ENCODE peak calls at places on chromosome 13, in six cellular contexts. O is mucosa of descending colon, W is transverse colon, M is cardiac muscle cell, T is choroid plexus epithelial cell, C is aorta. E is an unnamed sample.

GRCh38 chr13:74246398-74246975 is 112.3 kb upstream of the KLF12 start:
- DNase-seq in O (no peak), W (no peak), M (no peak), T (peak), C (peak), E (no peak)

GRCh38 chr13:75931116-75931515 is 295.0 kb downstream of the LMO7 start:
- DNase-seq in O (no peak), W (no peak), M (no peak), T (peak), C (no peak), E (no peak)

GRCh38 chr13:44116562-44117315 is 237.0 kb downstream of the LACC1 start:
- DNase-seq in O (no peak), W (no peak), M (peak), T (peak), C (no peak), E (no peak)

GRCh38 chr13:95275322-95276118 is 25.7 kb downstream of the ABCC4 start:
- DNase-seq in O (no peak), W (no peak), M (no peak), T (peak), C (no peak), E (no peak)

GRCh38 chr13:97616385-97616784 is 182.4 kb downstream of the RAP2A start:
- DNase-seq in O (no peak), W (no peak), M (no peak), T (no peak), C (no peak), E (no peak)

GRCh38 chr13:114152831-114153371 is 20.5 kb upstream of the RASA3 start:
- DNase-seq in O (peak), W (no peak), M (no peak), T (peak), C (peak), E (no peak)

GRCh38 chr13:99626461-99627082 is 125.3 kb downstream of the TM9SF2 start:
- DNase-seq in O (no peak), W (no peak), M (no peak), T (peak), C (no peak), E (no peak)

GRCh38 chr13:111901301-111901905 is 165.5 kb upstream of the SOX1 start:
- DNase-seq in O (no peak), W (no peak), M (no peak), T (no peak), C (no peak), E (no peak)

GRCh38 chr13:40749327-40749726 is 21.7 kb downstream of the MRPS31 start:
- DNase-seq in O (no peak), W (no peak), M (no peak), T (peak), C (no peak), E (no peak)

GRCh38 chr13:51995677-51996551 is 15.3 kb downstream of the ATP7B start:
- DNase-seq in O (peak), W (peak), M (no peak), T (no peak), C (no peak), E (peak)

GRCh38 chr13:66410314-66410713 is 819.8 kb downstream of the PCDH9 start:
- DNase-seq in O (no peak), W (no peak), M (no peak), T (peak), C (no peak), E (no peak)

GRCh38 chr13:80840313-80840976 is 499.5 kb upstream of the SPRY2 start:
- DNase-seq in O (no peak), W (no peak), M (no peak), T (peak), C (no peak), E (no peak)

GRCh38 chr13:30373727-30374126 is 48.6 kb upstream of the UBE2L5 start:
- DNase-seq in O (no peak), W (peak), M (no peak), T (no peak), C (peak), E (no peak)

GRCh38 chr13:53151692-53152421 is 123.2 kb downstream of the OLFM4 start:
- DNase-seq in O (no peak), W (peak), M (peak), T (peak), C (no peak), E (peak)

DNA sequence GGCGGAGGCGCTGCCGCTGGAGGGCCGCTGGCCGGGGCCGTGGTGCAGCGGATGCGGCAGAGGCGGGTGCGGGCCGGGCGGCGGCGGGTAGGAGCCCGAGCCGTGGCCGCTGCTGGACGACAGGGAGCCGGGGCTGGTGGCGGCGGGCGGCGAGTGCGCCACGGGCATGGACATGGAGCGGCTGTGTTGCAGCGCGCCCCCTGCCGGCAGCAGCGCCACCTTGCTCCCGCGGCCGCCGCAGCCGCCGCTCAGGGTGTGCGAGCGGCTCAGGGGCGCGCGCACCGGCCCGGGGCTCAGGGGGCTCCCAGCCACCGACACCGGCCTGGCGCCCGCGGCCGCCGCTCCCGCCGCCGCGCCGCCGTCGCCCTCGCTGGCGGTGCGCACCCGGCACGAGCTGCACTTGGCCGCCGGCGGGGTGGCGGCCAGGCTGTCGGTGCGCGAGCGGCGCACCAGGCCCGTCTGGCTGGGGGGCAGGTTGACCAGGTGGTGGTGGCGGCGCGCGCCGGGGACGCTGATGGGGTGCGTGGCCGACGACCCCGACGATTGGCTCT is 1.7 kb downstream of the IRS2 start:
- DNase-seq in O (peak), W (peak), M (peak), T (peak), C (peak), E (no peak)
- H3K4me3 ChIP-seq in O (peak), W (peak), M (peak), T (peak), C (peak), E (no peak)

GRCh38 chr13:39056018-39056417 is 17.8 kb downstream of the NHLRC3 start:
- DNase-seq in O (no peak), W (no peak), M (no peak), T (no peak), C (no peak), E (no peak)
- H3K4me3 ChIP-seq in O (no peak), W (no peak), M (no peak), T (no peak), C (no peak), E (no peak)

GRCh38 chr13:25371608-25372274 is at the start of gene ATP8A2:
- DNase-seq in O (no peak), W (no peak), M (peak), T (no peak), C (no peak), E (no peak)
- H3K4me3 ChIP-seq in O (no peak), W (peak), M (peak), T (peak), C (peak), E (no peak)

GRCh38 chr13:110637275-110637674 is 21.9 kb downstream of the NAXD start:
- DNase-seq in O (no peak), W (no peak), M (no peak), T (no peak), C (no peak), E (no peak)

GRCh38 chr13:110636701-110637201 is 21.4 kb downstream of the NAXD start:
- DNase-seq in O (no peak), W (no peak), M (no peak), T (no peak), C (no peak), E (no peak)

GRCh38 chr13:110638814-110639806 is 23.8 kb downstream of the NAXD start:
- DNase-seq in O (no peak), W (no peak), M (no peak), T (no peak), C (peak), E (no peak)

GRCh38 chr13:110638253-110638652 is 22.9 kb downstream of the NAXD start:
- DNase-seq in O (no peak), W (no peak), M (no peak), T (no peak), C (no peak), E (no peak)

GRCh38 chr13:110637747-110638146 is 22.4 kb downstream of the NAXD start:
- DNase-seq in O (no peak), W (no peak), M (no peak), T (no peak), C (no peak), E (no peak)
- H3K4me3 ChIP-seq in O (no peak), W (no peak), M (no peak), T (no peak), C (no peak), E (no peak)

DNA sequence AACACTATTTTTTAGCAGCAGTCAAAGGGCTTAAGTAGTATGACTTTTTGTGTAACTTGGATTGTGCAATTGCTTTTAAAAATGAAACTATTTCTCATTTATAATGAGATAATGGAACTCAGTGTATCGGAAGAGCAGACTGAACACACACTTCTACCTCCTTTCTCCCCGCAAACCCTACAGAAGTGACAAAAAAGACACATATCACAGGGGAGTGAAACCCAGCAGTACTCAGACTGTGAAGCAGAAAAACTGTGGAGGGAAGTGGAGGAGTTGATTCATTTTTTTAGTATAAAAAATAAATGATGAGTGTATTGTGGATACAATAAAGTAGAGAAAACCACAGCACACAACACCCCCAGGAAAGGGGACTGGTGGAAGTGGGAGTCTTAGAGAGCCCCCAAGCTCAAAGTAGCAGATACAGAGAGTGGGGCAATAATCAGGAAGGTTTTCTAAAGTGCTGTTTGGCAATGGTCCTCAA is 9.7 kb downstream of the LPAR6 start:
- DNase-seq in O (no peak), W (no peak), M (no peak), T (peak), C (no peak), E (no peak)
- H3K4me3 ChIP-seq in O (no peak), W (no peak), M (no peak), T (no peak), C (no peak), E (no peak)

E was measured in LNCaP clone FGC.